ENCODE peak calls at places on chromosomes 3 and 15, in six cellular contexts. Q is cardiac fibroblast; C is activated CD8-positive, alpha-beta T cell treated with anti-CD3 and anti-CD28 coated beads, Interleukin-2, amount 10 ng/mL, durations not matched to agents 7 days and 5 days; R is stimulated activated CD8-positive, alpha-beta memory T cell treated with anti-CD3 and anti-CD28 coated beads, Interleukin-4, amount 100 ng/mL, for 1 hour; Y is effector CD4-positive, alpha-beta T cell; H is HCT116. J is an unnamed sample.

GRCh38 chr3:184788751-184789150 is 23.2 kb upstream of the VPS8 start:
- DNase-seq in R (no peak), Q (no peak), H (no peak), Y (no peak), C (no peak), J (no peak)

GRCh38 chr15:83843511-83843910 is 189.6 kb downstream of the ADAMTSL3 start:
- DNase-seq in H (no peak), R (no peak), C (no peak), Q (peak), Y (no peak), J (no peak)

GRCh38 chr3:16936233-16936632 is 51.5 kb downstream of the PLCL2 start:
- DNase-seq in R (no peak), Y (no peak), C (no peak), H (no peak), Q (no peak), J (no peak)

GRCh38 chr3:35908366-35909232 is 269.3 kb downstream of the ARPP21 start:
- DNase-seq in R (no peak), Y (no peak), H (peak), Q (peak), C (peak), J (peak)

GRCh38 chr15:71329041-71329440 is 213.8 kb downstream of the THSD4 start:
- DNase-seq in Y (no peak), Q (peak), R (no peak), C (no peak), H (no peak), J (no peak)

GRCh38 chr3:190101320-190102117 is 19.2 kb downstream of the P3H2 start:
- DNase-seq in C (no peak), R (no peak), Y (no peak), Q (peak), H (no peak), J (no peak)

GRCh38 chr3:177362646-177363045 is 165.4 kb upstream of the TBL1XR1 start:
- DNase-seq in H (no peak), C (no peak), Q (no peak), R (no peak), Y (no peak), J (no peak)

GRCh38 chr3:56969851-56970250 is 90.6 kb upstream of the SPATA12 start:
- DNase-seq in C (no peak), Q (no peak), H (no peak), Y (no peak), R (no peak), J (no peak)

GRCh38 chr3:145902166-145902565 is 258.8 kb downstream of the PLOD2 start:
- DNase-seq in Y (no peak), R (no peak), C (no peak), Q (no peak), H (no peak), J (no peak)

GRCh38 chr3:54859204-54859603 is 68.7 kb downstream of the LRTM1 start:
- DNase-seq in Y (no peak), H (no peak), C (no peak), R (no peak), Q (no peak), J (no peak)

GRCh38 chr3:112043621-112044201 is 9.2 kb downstream of the TMPRSS7 start:
- DNase-seq in R (peak), Y (peak), C (peak), Q (peak), H (peak), J (peak)

GRCh38 chr15:75229191-75230015 is 27.7 kb downstream of the C15orf39 start:
- DNase-seq in Q (peak), Y (no peak), C (no peak), R (no peak), H (no peak), J (no peak)

GRCh38 chr15:64934023-64934422 is 22.3 kb downstream of the ANKDD1A start:
- DNase-seq in H (no peak), R (no peak), Y (no peak), Q (no peak), C (peak), J (no peak)

GRCh38 chr3:72659609-72660008 is 188.6 kb downstream of the SHQ1 start:
- DNase-seq in R (no peak), H (no peak), Q (no peak), Y (no peak), C (no peak), J (no peak)